ENCODE peak calls at places on chromosomes 2 and 18, in five cellular contexts. One of them, this sample, is unnamed.

GRCh38 chr2:206424134-206424533 is 19.2 kb upstream of the ADAM23 start:
- DNase-seq in GM12891: no peak
- DNase-seq in GM12878: no peak
- DNase-seq in HepG2: no peak
- DNase-seq in K562: no peak
- DNase-seq in this sample: no peak

GRCh38 chr18:54679318-54680149 is 88.5 kb downstream of the DYNAP start:
- DNase-seq in HepG2: peak; percentile 25
- DNase-seq in K562: peak; percentile 30
- DNase-seq in GM12891: no peak
- DNase-seq in GM12878: peak; percentile 9
- DNase-seq in this sample: no peak

GRCh38 chr2:239495175-239495574 is 94.4 kb upstream of the HDAC4 start:
- DNase-seq in GM12878: no peak
- DNase-seq in K562: no peak
- DNase-seq in HepG2: no peak
- DNase-seq in GM12891: no peak
- DNase-seq in this sample: no peak

GRCh38 chr2:96344011-96344410 is 8.4 kb downstream of the NCAPH start:
- DNase-seq in HepG2: no peak
- DNase-seq in GM12878: peak; percentile 91
- DNase-seq in GM12891: no peak
- DNase-seq in K562: no peak
- DNase-seq in this sample: peak; percentile 39

GRCh38 chr2:127106998-127107621 is at the start of gene BIN1:
- DNase-seq in K562: peak; percentile 63
- DNase-seq in HepG2: peak; percentile 34
- DNase-seq in GM12891: peak; percentile 90
- DNase-seq in GM12878: no peak
- DNase-seq in this sample: peak; percentile 80

GRCh38 chr2:23351388-23352141 is 33.4 kb upstream of the KLHL29 start:
- DNase-seq in HepG2: peak; percentile 37
- DNase-seq in GM12891: peak; percentile 94
- DNase-seq in K562: peak; percentile 83
- DNase-seq in GM12878: no peak
- DNase-seq in this sample: peak; percentile 89

GRCh38 chr2:207165121-207166038 is at the start of gene KLF7:
- DNase-seq in GM12878: no peak
- DNase-seq in HepG2: no peak
- DNase-seq in K562: no peak
- DNase-seq in GM12891: peak; percentile 6
- DNase-seq in this sample: no peak

GRCh38 chr2:101330253-101330921 is 21.9 kb upstream of the RNF149 start:
- DNase-seq in K562: no peak
- DNase-seq in GM12878: no peak
- DNase-seq in GM12891: no peak
- DNase-seq in HepG2: peak; percentile 92
- DNase-seq in this sample: no peak

GRCh38 chr2:120314656-120315366 is 31.1 kb upstream of the INHBB start:
- DNase-seq in GM12878: no peak
- DNase-seq in HepG2: no peak
- DNase-seq in GM12891: no peak
- DNase-seq in K562: no peak
- DNase-seq in this sample: no peak

GRCh38 chr2:127408004-127408806 is 10.0 kb upstream of the PROC start:
- DNase-seq in GM12891: peak; percentile 75
- DNase-seq in HepG2: peak; percentile 83
- DNase-seq in K562: peak; percentile 95
- DNase-seq in GM12878: no peak
- DNase-seq in this sample: peak; percentile 77

GRCh38 chr2:201932511-201932910 is 101.1 kb upstream of the FZD7 start:
- DNase-seq in GM12891: no peak
- DNase-seq in GM12878: no peak
- DNase-seq in HepG2: no peak
- DNase-seq in K562: no peak
- DNase-seq in this sample: no peak

GRCh38 chr2:211237586-211237985 is 681.2 kb downstream of the CPS1 start:
- DNase-seq in GM12891: no peak
- DNase-seq in GM12878: no peak
- DNase-seq in K562: no peak
- DNase-seq in HepG2: no peak
- DNase-seq in this sample: no peak

GRCh38 chr2:221346411-221346810 is 225.7 kb downstream of the EPHA4 start:
- DNase-seq in HepG2: no peak
- DNase-seq in GM12891: no peak
- DNase-seq in K562: no peak
- DNase-seq in GM12878: no peak
- DNase-seq in this sample: no peak

GRCh38 chr2:223923976-223924375 is 21.2 kb downstream of the WDFY1 start:
- DNase-seq in GM12891: no peak
- DNase-seq in GM12878: no peak
- DNase-seq in K562: no peak
- DNase-seq in HepG2: no peak
- DNase-seq in this sample: no peak

GRCh38 chr2:128384956-128385355 is 66.3 kb upstream of the HS6ST1 start:
- DNase-seq in HepG2: no peak
- DNase-seq in GM12878: no peak
- DNase-seq in K562: no peak
- DNase-seq in GM12891: no peak
- DNase-seq in this sample: no peak

GRCh38 chr18:44803019-44803650 is 122.4 kb downstream of the SETBP1 start:
- DNase-seq in HepG2: peak; percentile 15
- DNase-seq in GM12878: no peak
- DNase-seq in K562: no peak
- DNase-seq in GM12891: no peak
- DNase-seq in this sample: no peak

GRCh38 chr2:85765081-85765731 is 11.4 kb downstream of the ATOH8 start:
- DNase-seq in K562: no peak
- DNase-seq in GM12878: no peak
- DNase-seq in GM12891: no peak
- DNase-seq in HepG2: no peak
- DNase-seq in this sample: no peak

GRCh38 chr2:242046184-242046826 is 176.8 kb downstream of the RTP5 start:
- DNase-seq in GM12878: no peak
- DNase-seq in K562: no peak
- DNase-seq in HepG2: no peak
- DNase-seq in GM12891: no peak
- DNase-seq in this sample: no peak

GRCh38 chr2:39508243-39508642 is 71.2 kb upstream of the MAP4K3 start:
- DNase-seq in GM12891: no peak
- DNase-seq in HepG2: no peak
- DNase-seq in GM12878: no peak
- DNase-seq in K562: no peak
- DNase-seq in this sample: no peak

GRCh38 chr2:39512434-39512935 is 75.4 kb upstream of the MAP4K3 start:
- DNase-seq in K562: no peak
- DNase-seq in HepG2: no peak
- DNase-seq in GM12891: no peak
- DNase-seq in GM12878: no peak
- DNase-seq in this sample: no peak

GRCh38 chr2:39511786-39512433 is 74.8 kb upstream of the MAP4K3 start:
- DNase-seq in K562: peak; percentile 79
- DNase-seq in GM12878: no peak
- DNase-seq in HepG2: peak; percentile 66
- DNase-seq in GM12891: no peak
- DNase-seq in this sample: no peak

GRCh38 chr2:39511219-39511785 is 74.2 kb upstream of the MAP4K3 start:
- DNase-seq in HepG2: no peak
- DNase-seq in GM12891: no peak
- DNase-seq in GM12878: no peak
- DNase-seq in K562: peak; percentile 36
- DNase-seq in this sample: no peak

GRCh38 chr2:39510087-39510486 is 73.0 kb upstream of the MAP4K3 start:
- DNase-seq in K562: no peak
- DNase-seq in HepG2: no peak
- DNase-seq in GM12891: no peak
- DNase-seq in GM12878: no peak
- DNase-seq in this sample: no peak
- TF ChIP-seq POLR2A in K562: no peak
- TF ChIP-seq POLR2A in HepG2: no peak
- TF ChIP-seq POLR2A in GM12891: no peak
- TF ChIP-seq POLR2A in GM12878: no peak
- TF ChIP-seq POLR2A in this sample: no peak

DNA sequence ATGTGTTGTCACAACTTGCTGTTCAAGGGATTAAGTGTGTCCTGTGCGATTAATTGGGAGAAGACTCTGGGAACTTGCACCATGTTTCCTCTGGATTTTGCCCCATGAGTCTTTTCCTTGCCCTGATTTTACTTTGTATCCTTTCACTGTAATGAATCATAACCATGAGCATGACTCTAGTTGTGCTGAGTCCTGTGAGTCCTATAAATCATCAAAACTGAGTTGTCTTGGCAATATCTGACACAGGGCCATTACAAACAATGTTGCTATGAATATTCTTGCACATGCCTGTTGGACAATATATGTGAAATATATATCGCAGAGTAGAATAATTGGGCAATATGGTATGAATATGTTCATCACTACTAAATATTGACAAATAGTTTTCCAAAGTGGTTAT is 56.5 kb upstream of the COL5A2 start:
- DNase-seq in K562: no peak
- DNase-seq in GM12891: no peak
- DNase-seq in HepG2: no peak
- DNase-seq in GM12878: no peak
- DNase-seq in this sample: no peak
- TF ChIP-seq TAF1 in K562: no peak
- TF ChIP-seq TAF1 in GM12891: no peak
- TF ChIP-seq TAF1 in HepG2: no peak
- TF ChIP-seq TAF1 in GM12878: no peak
- TF ChIP-seq TAF1 in this sample: no peak

DNA sequence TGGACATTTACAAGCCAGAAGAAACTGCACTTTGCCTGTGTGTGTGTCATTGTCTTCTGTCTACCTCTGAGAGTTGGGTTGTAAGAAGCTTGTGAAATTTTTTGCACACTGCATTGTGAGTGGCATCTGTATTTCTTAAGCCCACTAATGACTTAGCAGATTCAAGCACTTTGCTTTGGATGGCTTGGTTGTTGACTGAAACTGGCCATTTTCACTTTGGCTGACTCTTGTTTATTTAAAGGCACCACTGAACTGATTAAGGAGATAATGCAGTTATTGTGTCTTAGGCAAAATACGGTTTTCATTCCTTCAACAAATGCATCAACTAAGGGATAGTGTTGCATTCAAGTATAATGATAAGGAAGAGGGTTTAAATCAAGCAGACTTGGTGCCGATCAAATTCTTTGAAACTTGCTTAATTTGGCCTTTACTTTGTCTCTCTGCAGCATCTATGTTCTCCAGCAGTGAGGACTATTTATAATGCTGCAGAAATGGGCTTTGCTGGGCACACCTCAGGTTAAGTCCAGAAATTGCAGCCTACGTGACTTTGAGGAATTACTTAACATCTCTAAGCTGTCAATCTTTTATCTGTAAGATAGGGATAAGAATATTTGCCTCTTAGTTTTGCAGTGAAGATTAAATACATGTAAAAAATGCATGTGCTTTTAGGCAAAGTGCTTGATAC is 142.0 kb downstream of the CCDC85A start:
- DNase-seq in GM12891: no peak
- DNase-seq in GM12878: no peak
- DNase-seq in K562: no peak
- DNase-seq in HepG2: no peak
- DNase-seq in this sample: no peak
- TF ChIP-seq POLR2AphosphoS5 in GM12891: no peak
- TF ChIP-seq POLR2AphosphoS5 in GM12878: no peak
- TF ChIP-seq POLR2AphosphoS5 in K562: no peak
- TF ChIP-seq POLR2AphosphoS5 in HepG2: no peak
- TF ChIP-seq POLR2AphosphoS5 in this sample: no peak

GRCh38 chr18:9135081-9135911 is 1.3 kb upstream of the ANKRD12 start:
- DNase-seq in HepG2: no peak
- DNase-seq in GM12878: no peak
- DNase-seq in K562: no peak
- DNase-seq in GM12891: no peak
- DNase-seq in this sample: no peak

GRCh38 chr18:9136315-9137141 is at the start of gene ANKRD12:
- DNase-seq in K562: peak; percentile 99
- DNase-seq in GM12891: peak; percentile 89
- DNase-seq in HepG2: peak; percentile 88
- DNase-seq in GM12878: peak; percentile 89
- DNase-seq in this sample: peak; percentile 90

GRCh38 chr18:9139400-9140039 is 2.9 kb downstream of the ANKRD12 start:
- DNase-seq in HepG2: no peak
- DNase-seq in K562: no peak
- DNase-seq in GM12878: no peak
- DNase-seq in GM12891: no peak
- DNase-seq in this sample: no peak

GRCh38 chr18:9135912-9136314 is 668 bp upstream of the ANKRD12 start:
- DNase-seq in K562: peak; percentile 66
- DNase-seq in GM12878: no peak
- DNase-seq in HepG2: peak; percentile 28
- DNase-seq in GM12891: peak; percentile 15
- DNase-seq in this sample: peak; percentile 27

DNA sequence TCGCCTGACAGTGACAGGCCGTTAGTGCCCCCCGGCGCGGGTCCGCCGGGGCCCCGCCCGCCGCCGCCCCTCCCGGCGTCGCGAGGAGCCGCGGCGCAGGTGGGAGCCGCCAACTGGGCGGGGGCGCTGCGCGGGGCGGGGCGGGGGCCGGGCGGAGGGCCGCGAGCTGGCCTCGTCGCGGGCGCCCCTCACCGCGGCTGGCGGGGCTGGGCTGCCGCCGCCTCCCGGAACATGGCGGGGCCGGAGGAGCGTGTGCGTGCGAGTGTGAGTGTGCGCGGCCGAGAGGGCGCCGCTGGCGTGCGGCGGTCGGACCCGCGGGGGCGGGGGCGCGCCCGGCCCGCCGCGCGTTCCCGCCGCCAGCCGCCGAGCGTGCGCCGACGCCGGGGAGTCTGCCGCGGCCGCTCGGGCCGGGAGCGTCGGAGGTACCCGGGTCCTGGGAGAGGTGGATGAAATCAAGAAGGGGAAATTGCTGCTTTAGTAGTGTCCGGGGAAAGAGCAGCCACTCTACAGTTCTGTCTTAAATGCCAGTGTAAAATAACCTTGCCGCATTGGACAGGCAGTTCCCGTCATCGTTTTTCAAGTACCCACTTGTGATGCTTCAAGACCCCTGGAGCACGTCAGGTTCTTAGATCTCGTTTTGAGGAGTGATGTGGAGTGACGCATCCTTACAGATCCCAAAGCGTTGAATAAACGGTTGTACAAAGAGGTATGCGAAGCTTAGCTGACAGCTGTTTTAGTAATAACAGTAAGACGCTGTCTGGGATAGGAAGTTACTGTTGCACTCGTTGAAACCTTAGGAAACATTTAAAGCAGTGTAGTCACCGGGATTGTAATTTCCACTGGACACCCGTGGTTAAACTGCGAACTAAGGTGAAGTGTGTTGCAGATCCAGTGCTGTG is 836 bp downstream of the ANKRD12 start:
- DNase-seq in K562: peak; percentile 84
- DNase-seq in GM12891: peak; percentile 49
- DNase-seq in HepG2: peak; percentile 53
- DNase-seq in GM12878: no peak
- DNase-seq in this sample: peak; percentile 45
- TF ChIP-seq POLR2A in K562: no peak
- TF ChIP-seq POLR2A in GM12891: peak; percentile 64
- TF ChIP-seq POLR2A in HepG2: peak; percentile 3
- TF ChIP-seq POLR2A in GM12878: no peak
- TF ChIP-seq POLR2A in this sample: no peak

This sample was measured in GM12892.